ENCODE peak calls at places on chromosomes 2 and 18, in seven cellular contexts. H is natural killer cell, Q is uterus, R is body of pancreas, Z is upper lobe of left lung, Y is lower lobe of right lung, P is endothelial cell. V is an unnamed sample.

GRCh38 chr2:197804758-197805597 is 585 bp downstream of the PLCL1 start:
- DNase-seq in H (no peak), Q (no peak), R (no peak), Z (peak; percentile 87), Y (peak; percentile 56), P (peak; percentile 63), V (peak; percentile 25)

GRCh38 chr2:188788621-188789020 is 185.6 kb upstream of the COL3A1 start:
- DNase-seq in H (no peak), Q (peak; percentile 78), R (peak; percentile 28), Z (no peak), Y (no peak), P (no peak), V (no peak)

GRCh38 chr2:172427990-172428840 is 829 bp downstream of the ITGA6 start:
- DNase-seq in H (peak; percentile 35), Q (peak; percentile 19), R (peak; percentile 61), Z (peak; percentile 92), Y (peak; percentile 65), P (peak; percentile 38), V (peak; percentile 85)

GRCh38 chr2:23588788-23589187 is 203.8 kb downstream of the KLHL29 start:
- DNase-seq in H (no peak), Q (no peak), R (no peak), Z (no peak), Y (no peak), P (no peak), V (no peak)

GRCh38 chr2:202339052-202339870 is 36.9 kb upstream of the BMPR2 start:
- DNase-seq in H (no peak), Q (no peak), R (no peak), Z (no peak), Y (no peak), P (no peak), V (no peak)

GRCh38 chr18:30527226-30527625 is 515.3 kb downstream of the DSC3 start:
- DNase-seq in H (no peak), Q (no peak), R (no peak), Z (no peak), Y (no peak), P (no peak), V (no peak)

GRCh38 chr2:158781562-158781961 is 13.6 kb upstream of the DAPL1 start:
- DNase-seq in H (no peak), Q (no peak), R (no peak), Z (no peak), Y (no peak), P (no peak), V (no peak)

GRCh38 chr2:95010126-95010525 is 15.4 kb upstream of the MAL start:
- DNase-seq in H (no peak), Q (no peak), R (no peak), Z (no peak), Y (no peak), P (no peak), V (peak; percentile 11)

GRCh38 chr18:58842978-58843661 is 21.6 kb upstream of the ZNF532 start:
- DNase-seq in H (no peak), Q (no peak), R (no peak), Z (no peak), Y (no peak), P (no peak), V (no peak)

GRCh38 chr2:231685349-231686191 is 22.8 kb upstream of the PTMA start:
- DNase-seq in H (no peak), Q (no peak), R (no peak), Z (no peak), Y (no peak), P (no peak), V (no peak)
- TF ChIP-seq CTCF in H (no peak), Q (no peak), R (no peak), Z (no peak), Y (no peak), P (no peak), V (no peak)

GRCh38 chr2:160581448-160581847 is 87.8 kb upstream of the RBMS1 start:
- DNase-seq in H (no peak), Q (no peak), R (no peak), Z (no peak), Y (no peak), P (peak; percentile 6), V (no peak)
- TF ChIP-seq CTCF in H (no peak), Q (no peak), R (no peak), Z (no peak), Y (no peak), P (no peak), V (no peak)

DNA sequence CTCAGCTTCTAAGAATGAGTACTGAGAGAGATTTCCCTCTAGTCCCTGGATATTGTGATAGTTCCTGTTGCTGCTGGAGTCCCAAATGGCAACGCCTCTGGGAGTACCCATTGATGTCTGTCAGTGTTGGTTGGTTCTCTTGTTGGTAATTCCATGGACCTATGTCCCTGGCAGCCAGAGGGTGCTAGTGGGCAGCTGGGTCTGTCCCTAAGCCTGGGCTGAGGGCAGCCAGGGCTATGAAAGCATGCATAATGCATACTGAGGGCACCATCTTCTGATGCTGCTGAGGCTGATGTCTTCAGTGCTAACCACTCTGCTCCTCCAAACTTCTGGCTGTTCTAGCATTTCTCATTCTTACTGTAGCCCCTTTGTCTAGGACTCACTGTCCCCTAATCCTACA is 35.9 kb downstream of the NABP1 start:
- DNase-seq in H (no peak), Q (no peak), R (no peak), Z (no peak), Y (peak; percentile 45), P (no peak), V (no peak)
- TF ChIP-seq CTCF in H (no peak), Q (no peak), R (no peak), Z (no peak), Y (no peak), P (no peak), V (no peak)

GRCh38 chr18:48562075-48562474 is 23.2 kb downstream of the CTIF start:
- DNase-seq in H (no peak), Q (no peak), R (no peak), Z (no peak), Y (no peak), P (no peak), V (no peak)
- TF ChIP-seq CTCF in H (no peak), Q (no peak), R (no peak), Z (no peak), Y (no peak), P (no peak), V (no peak)

DNA sequence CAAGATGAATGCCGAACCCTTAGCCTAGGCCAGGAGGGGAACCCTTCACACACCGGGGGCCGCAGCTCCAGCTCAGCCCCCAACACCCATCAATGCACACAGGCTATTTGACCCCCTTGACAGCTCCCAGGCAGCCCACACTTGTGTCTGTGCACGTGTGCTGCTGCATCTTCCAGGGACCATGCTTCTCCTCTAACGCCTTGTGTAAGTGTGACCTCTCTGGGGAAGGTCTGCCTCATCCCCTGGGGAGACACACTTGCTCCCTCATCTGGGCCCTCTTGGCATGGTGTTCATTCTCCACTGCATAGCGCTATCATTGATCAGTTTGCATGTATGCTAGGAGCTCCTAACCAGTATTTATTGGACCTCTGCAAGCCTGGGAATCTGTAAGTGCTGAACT is 120.0 kb upstream of the FHL2 start:
- DNase-seq in H (no peak), Q (no peak), R (no peak), Z (peak; percentile 23), Y (no peak), P (no peak), V (peak; percentile 20)
- TF ChIP-seq CTCF in H (no peak), Q (no peak), R (no peak), Z (no peak), Y (no peak), P (no peak), V (no peak)

GRCh38 chr2:169363570-169364150 is 1.3 kb upstream of the LRP2 start:
- DNase-seq in H (no peak), Q (no peak), R (peak; percentile 18), Z (peak; percentile 69), Y (peak; percentile 77), P (peak; percentile 10), V (peak; percentile 15)

GRCh38 chr2:169361706-169362345 is 508 bp downstream of the LRP2 start:
- DNase-seq in H (no peak), Q (no peak), R (peak; percentile 16), Z (peak; percentile 87), Y (peak; percentile 57), P (peak; percentile 36), V (peak; percentile 27)

GRCh38 chr2:169360984-169361705 is 1.2 kb downstream of the LRP2 start:
- DNase-seq in H (no peak), Q (no peak), R (no peak), Z (peak; percentile 11), Y (peak; percentile 33), P (peak; percentile 4), V (no peak)

GRCh38 chr2:169363027-169363569 is 764 bp upstream of the LRP2 start:
- DNase-seq in H (no peak), Q (no peak), R (no peak), Z (no peak), Y (no peak), P (no peak), V (no peak)

DNA sequence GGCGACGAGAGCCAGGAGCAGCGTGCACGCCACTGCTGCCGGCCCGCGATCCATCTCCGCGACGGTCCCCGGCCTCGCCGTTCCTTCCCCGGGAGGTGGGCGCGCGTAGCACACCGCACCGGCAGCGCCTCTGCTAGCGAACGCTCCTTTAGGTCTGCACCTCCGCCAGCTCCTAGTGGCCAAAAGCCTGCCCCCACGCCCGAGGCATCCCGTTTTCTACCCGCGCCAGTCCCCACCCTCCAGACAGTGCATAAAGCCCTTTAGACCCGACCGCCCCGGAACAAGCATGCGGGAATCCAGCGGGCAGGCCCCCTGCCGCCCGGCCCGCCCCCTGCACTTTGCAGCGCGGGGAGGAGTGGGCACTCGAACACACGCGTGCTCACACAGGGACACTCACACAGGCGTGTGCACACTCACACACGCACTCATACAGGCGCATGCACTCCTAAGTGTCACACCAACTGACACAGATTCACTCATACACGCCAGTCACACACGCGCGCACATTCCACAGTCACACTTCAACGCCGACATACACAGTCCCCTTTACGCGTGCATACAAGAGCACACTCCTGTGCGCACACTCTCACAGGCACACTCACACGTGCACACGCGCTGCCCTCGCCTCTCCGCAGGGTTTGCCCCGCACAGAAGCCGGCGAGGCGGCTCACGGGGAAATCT is at the start of gene LRP2:
- DNase-seq in H (peak; percentile 22), Q (no peak), R (no peak), Z (peak; percentile 84), Y (peak; percentile 63), P (peak; percentile 42), V (peak; percentile 38)
- TF ChIP-seq CTCF in H (no peak), Q (no peak), R (no peak), Z (no peak), Y (no peak), P (no peak), V (no peak)